ENCODE peak calls at places on chromosomes 3 and 15, in ten cellular contexts. One of them, this sample, is unnamed. For H3K36me3, the result is how much of the 10 kb centered on the place peaks cover.

GRCh38 chr15:31453558-31454318 is 127.1 kb downstream of the KLF13 start:
- DNase-seq in ovary: no peak
- DNase-seq in sigmoid colon: no peak
- DNase-seq in left ventricle myocardium inferior: no peak
- DNase-seq in IMR-90: no peak
- DNase-seq in ascending aorta: no peak
- DNase-seq in lower lobe of right lung: no peak
- DNase-seq in colonic mucosa: no peak
- DNase-seq in heart left ventricle: no peak
- DNase-seq in body of pancreas: no peak
- DNase-seq in this sample: no peak

GRCh38 chr3:21392521-21392920 is 358.5 kb downstream of the ZNF385D start:
- DNase-seq in left ventricle myocardium inferior: no peak
- DNase-seq in sigmoid colon: no peak
- DNase-seq in heart left ventricle: no peak
- DNase-seq in IMR-90: no peak
- DNase-seq in colonic mucosa: no peak
- DNase-seq in ascending aorta: no peak
- DNase-seq in ovary: no peak
- DNase-seq in lower lobe of right lung: no peak
- DNase-seq in body of pancreas: no peak
- DNase-seq in this sample: no peak

GRCh38 chr3:123610331-123610730 is 25.5 kb upstream of the HACD2 start:
- DNase-seq in sigmoid colon: no peak
- DNase-seq in left ventricle myocardium inferior: no peak
- DNase-seq in ascending aorta: no peak
- DNase-seq in colonic mucosa: no peak
- DNase-seq in body of pancreas: no peak
- DNase-seq in heart left ventricle: no peak
- DNase-seq in ovary: no peak
- DNase-seq in IMR-90: no peak
- DNase-seq in lower lobe of right lung: no peak
- DNase-seq in this sample: no peak

GRCh38 chr3:197253243-197253947 is 45.0 kb downstream of the DLG1 start:
- DNase-seq in left ventricle myocardium inferior: no peak
- DNase-seq in body of pancreas: no peak
- DNase-seq in IMR-90: no peak
- DNase-seq in lower lobe of right lung: no peak
- DNase-seq in heart left ventricle: no peak
- DNase-seq in ovary: no peak
- DNase-seq in colonic mucosa: no peak
- DNase-seq in sigmoid colon: no peak
- DNase-seq in ascending aorta: no peak
- DNase-seq in this sample: no peak

GRCh38 chr15:38758001-38758400 is 193.4 kb upstream of the RASGRP1 start:
- DNase-seq in ovary: no peak
- DNase-seq in colonic mucosa: no peak
- DNase-seq in lower lobe of right lung: no peak
- DNase-seq in left ventricle myocardium inferior: no peak
- DNase-seq in IMR-90: peak
- DNase-seq in ascending aorta: no peak
- DNase-seq in heart left ventricle: no peak
- DNase-seq in body of pancreas: no peak
- DNase-seq in sigmoid colon: no peak
- DNase-seq in this sample: no peak

GRCh38 chr3:186471781-186472180 is 72.4 kb downstream of the CRYGS start:
- DNase-seq in body of pancreas: no peak
- DNase-seq in colonic mucosa: no peak
- DNase-seq in ovary: no peak
- DNase-seq in sigmoid colon: no peak
- DNase-seq in left ventricle myocardium inferior: no peak
- DNase-seq in ascending aorta: no peak
- DNase-seq in IMR-90: no peak
- DNase-seq in lower lobe of right lung: no peak
- DNase-seq in heart left ventricle: no peak
- DNase-seq in this sample: no peak

GRCh38 chr3:123149525-123149924 is 52.2 kb upstream of the SEC22A start:
- DNase-seq in heart left ventricle: no peak
- DNase-seq in lower lobe of right lung: no peak
- DNase-seq in ovary: no peak
- DNase-seq in left ventricle myocardium inferior: no peak
- DNase-seq in sigmoid colon: no peak
- DNase-seq in body of pancreas: no peak
- DNase-seq in ascending aorta: no peak
- DNase-seq in colonic mucosa: no peak
- DNase-seq in IMR-90: no peak
- DNase-seq in this sample: no peak

GRCh38 chr3:69499899-69500316 is 114.0 kb upstream of the FRMD4B start:
- DNase-seq in body of pancreas: peak
- DNase-seq in IMR-90: no peak
- DNase-seq in lower lobe of right lung: peak
- DNase-seq in colonic mucosa: peak
- DNase-seq in ovary: peak
- DNase-seq in ascending aorta: peak
- DNase-seq in left ventricle myocardium inferior: peak
- DNase-seq in heart left ventricle: peak
- DNase-seq in sigmoid colon: peak
- DNase-seq in this sample: no peak

GRCh38 chr3:10205461-10206165 is 40.9 kb downstream of the IRAK2 start:
- DNase-seq in colonic mucosa: no peak
- DNase-seq in body of pancreas: peak
- DNase-seq in sigmoid colon: no peak
- DNase-seq in lower lobe of right lung: no peak
- DNase-seq in left ventricle myocardium inferior: no peak
- DNase-seq in IMR-90: peak
- DNase-seq in ovary: no peak
- DNase-seq in ascending aorta: peak
- DNase-seq in heart left ventricle: no peak
- DNase-seq in this sample: no peak

GRCh38 chr3:52128118-52128683 is 26.0 kb downstream of the POC1A start:
- DNase-seq in ovary: no peak
- DNase-seq in left ventricle myocardium inferior: no peak
- DNase-seq in sigmoid colon: no peak
- DNase-seq in heart left ventricle: no peak
- DNase-seq in lower lobe of right lung: peak
- DNase-seq in body of pancreas: no peak
- DNase-seq in colonic mucosa: no peak
- DNase-seq in ascending aorta: no peak
- DNase-seq in IMR-90: peak
- DNase-seq in this sample: no peak

GRCh38 chr3:70621451-70621850 is 309.0 kb upstream of the MDFIC2 start:
- DNase-seq in ovary: no peak
- DNase-seq in colonic mucosa: no peak
- DNase-seq in ascending aorta: no peak
- DNase-seq in sigmoid colon: no peak
- DNase-seq in left ventricle myocardium inferior: no peak
- DNase-seq in body of pancreas: no peak
- DNase-seq in heart left ventricle: no peak
- DNase-seq in lower lobe of right lung: no peak
- DNase-seq in IMR-90: no peak
- DNase-seq in this sample: no peak

GRCh38 chr3:38283810-38284775 is 2.0 kb downstream of the SLC22A14 start:
- DNase-seq in body of pancreas: no peak
- DNase-seq in ovary: no peak
- DNase-seq in left ventricle myocardium inferior: no peak
- DNase-seq in IMR-90: peak
- DNase-seq in ascending aorta: no peak
- DNase-seq in lower lobe of right lung: no peak
- DNase-seq in heart left ventricle: no peak
- DNase-seq in colonic mucosa: no peak
- DNase-seq in sigmoid colon: no peak
- DNase-seq in this sample: no peak

GRCh38 chr3:47007482-47008257 is 28.2 kb downstream of the NBEAL2 start:
- DNase-seq in colonic mucosa: peak
- DNase-seq in lower lobe of right lung: no peak
- DNase-seq in ascending aorta: no peak
- DNase-seq in sigmoid colon: peak
- DNase-seq in left ventricle myocardium inferior: no peak
- DNase-seq in ovary: peak
- DNase-seq in body of pancreas: peak
- DNase-seq in heart left ventricle: no peak
- DNase-seq in IMR-90: no peak
- DNase-seq in this sample: no peak

GRCh38 chr3:167615030-167615429 is 38.7 kb downstream of the WDR49 start:
- DNase-seq in IMR-90: no peak
- DNase-seq in left ventricle myocardium inferior: no peak
- DNase-seq in body of pancreas: no peak
- DNase-seq in colonic mucosa: no peak
- DNase-seq in sigmoid colon: no peak
- DNase-seq in ascending aorta: no peak
- DNase-seq in ovary: no peak
- DNase-seq in heart left ventricle: no peak
- DNase-seq in lower lobe of right lung: no peak
- DNase-seq in this sample: no peak

GRCh38 chr3:47664519-47664918 is 85.9 kb upstream of the CSPG5 start:
- DNase-seq in heart left ventricle: no peak
- DNase-seq in IMR-90: no peak
- DNase-seq in ascending aorta: no peak
- DNase-seq in body of pancreas: no peak
- DNase-seq in lower lobe of right lung: no peak
- DNase-seq in sigmoid colon: no peak
- DNase-seq in colonic mucosa: no peak
- DNase-seq in left ventricle myocardium inferior: no peak
- DNase-seq in ovary: no peak
- DNase-seq in this sample: no peak

GRCh38 chr3:139378587-139378986 is 10.9 kb downstream of the COPB2 start:
- DNase-seq in left ventricle myocardium inferior: no peak
- DNase-seq in lower lobe of right lung: no peak
- DNase-seq in ovary: no peak
- DNase-seq in colonic mucosa: no peak
- DNase-seq in heart left ventricle: no peak
- DNase-seq in IMR-90: peak
- DNase-seq in sigmoid colon: no peak
- DNase-seq in body of pancreas: no peak
- DNase-seq in ascending aorta: no peak
- DNase-seq in this sample: no peak

GRCh38 chr3:72897758-72898007 is 9.8 kb downstream of the GXYLT2 start:
- DNase-seq in ascending aorta: no peak
- DNase-seq in left ventricle myocardium inferior: no peak
- DNase-seq in heart left ventricle: no peak
- DNase-seq in ovary: no peak
- DNase-seq in body of pancreas: no peak
- DNase-seq in lower lobe of right lung: no peak
- DNase-seq in colonic mucosa: no peak
- DNase-seq in sigmoid colon: no peak
- DNase-seq in IMR-90: no peak
- DNase-seq in this sample: no peak

GRCh38 chr15:28961391-28961790 is 75.6 kb downstream of the APBA2 start:
- DNase-seq in lower lobe of right lung: no peak
- DNase-seq in heart left ventricle: no peak
- DNase-seq in body of pancreas: no peak
- DNase-seq in ovary: no peak
- DNase-seq in left ventricle myocardium inferior: no peak
- DNase-seq in colonic mucosa: no peak
- DNase-seq in ascending aorta: no peak
- DNase-seq in sigmoid colon: peak
- DNase-seq in IMR-90: no peak
- DNase-seq in this sample: no peak
- H3K36me3 ChIP-seq in lower lobe of right lung: under half
- H3K36me3 ChIP-seq in heart left ventricle: under half
- H3K36me3 ChIP-seq in body of pancreas: under half
- H3K36me3 ChIP-seq in ovary: under half
- H3K36me3 ChIP-seq in left ventricle myocardium inferior: under half
- H3K36me3 ChIP-seq in colonic mucosa: under half
- H3K36me3 ChIP-seq in ascending aorta: under half
- H3K36me3 ChIP-seq in sigmoid colon: under half
- H3K36me3 ChIP-seq in IMR-90: under half
- H3K36me3 ChIP-seq in this sample: under half

GRCh38 chr3:194212869-194213320 is 76.9 kb downstream of the HES1 start:
- DNase-seq in IMR-90: no peak
- DNase-seq in body of pancreas: peak
- DNase-seq in heart left ventricle: no peak
- DNase-seq in lower lobe of right lung: no peak
- DNase-seq in left ventricle myocardium inferior: no peak
- DNase-seq in ovary: no peak
- DNase-seq in colonic mucosa: no peak
- DNase-seq in sigmoid colon: peak
- DNase-seq in ascending aorta: no peak
- DNase-seq in this sample: no peak
- H3K4me3 ChIP-seq in IMR-90: no peak
- H3K4me3 ChIP-seq in body of pancreas: no peak
- H3K4me3 ChIP-seq in heart left ventricle: no peak
- H3K4me3 ChIP-seq in lower lobe of right lung: no peak
- H3K4me3 ChIP-seq in left ventricle myocardium inferior: no peak
- H3K4me3 ChIP-seq in ovary: no peak
- H3K4me3 ChIP-seq in colonic mucosa: no peak
- H3K4me3 ChIP-seq in sigmoid colon: no peak
- H3K4me3 ChIP-seq in ascending aorta: no peak
- H3K4me3 ChIP-seq in this sample: no peak

DNA sequence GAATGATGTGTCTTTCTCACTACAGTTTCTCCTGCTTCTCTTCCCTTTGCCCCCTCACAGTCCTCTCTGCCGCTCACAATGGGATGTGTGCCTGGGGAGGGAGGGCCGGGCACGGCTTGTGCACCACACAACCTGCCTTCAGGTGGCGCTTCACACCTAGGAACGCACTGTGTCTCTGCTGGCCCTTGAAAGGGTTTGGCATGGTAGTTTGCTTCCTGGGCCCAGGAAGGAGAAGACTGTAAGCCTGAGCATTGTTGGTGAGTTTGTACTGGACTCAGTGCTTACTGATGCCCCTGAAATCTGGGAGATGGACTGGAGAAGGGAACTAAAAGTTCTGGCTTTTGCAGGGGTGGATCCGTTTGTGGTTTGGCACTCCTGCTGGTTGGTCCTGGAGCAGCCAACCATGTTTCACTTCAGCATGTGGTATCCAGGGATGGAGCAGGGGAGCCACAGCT is 9.2 kb downstream of the ALPK3 start:
- DNase-seq in ovary: no peak
- DNase-seq in body of pancreas: peak
- DNase-seq in lower lobe of right lung: no peak
- DNase-seq in left ventricle myocardium inferior: no peak
- DNase-seq in colonic mucosa: peak
- DNase-seq in IMR-90: no peak
- DNase-seq in sigmoid colon: no peak
- DNase-seq in ascending aorta: no peak
- DNase-seq in heart left ventricle: no peak
- DNase-seq in this sample: no peak
- TF ChIP-seq CTCF in ovary: no peak
- TF ChIP-seq CTCF in body of pancreas: peak
- TF ChIP-seq CTCF in lower lobe of right lung: peak
- TF ChIP-seq CTCF in left ventricle myocardium inferior: peak
- TF ChIP-seq CTCF in colonic mucosa: peak
- TF ChIP-seq CTCF in IMR-90: no peak
- TF ChIP-seq CTCF in sigmoid colon: no peak
- TF ChIP-seq CTCF in ascending aorta: no peak
- TF ChIP-seq CTCF in heart left ventricle: peak
- TF ChIP-seq CTCF in this sample: peak

GRCh38 chr3:15040844-15041243 is 24.3 kb downstream of the MRPS25 start:
- DNase-seq in left ventricle myocardium inferior: no peak
- DNase-seq in lower lobe of right lung: no peak
- DNase-seq in body of pancreas: no peak
- DNase-seq in sigmoid colon: no peak
- DNase-seq in heart left ventricle: no peak
- DNase-seq in ascending aorta: no peak
- DNase-seq in colonic mucosa: no peak
- DNase-seq in ovary: peak
- DNase-seq in IMR-90: no peak
- DNase-seq in this sample: no peak
- H3K36me3 ChIP-seq in left ventricle myocardium inferior: half or more
- H3K36me3 ChIP-seq in lower lobe of right lung: half or more
- H3K36me3 ChIP-seq in body of pancreas: under half
- H3K36me3 ChIP-seq in sigmoid colon: under half
- H3K36me3 ChIP-seq in heart left ventricle: under half
- H3K36me3 ChIP-seq in ascending aorta: half or more
- H3K36me3 ChIP-seq in colonic mucosa: under half
- H3K36me3 ChIP-seq in ovary: under half
- H3K36me3 ChIP-seq in IMR-90: half or more
- H3K36me3 ChIP-seq in this sample: under half

This sample was measured in GM06990.